ENCODE peak calls at places on chromosomes 4 and X, in six cellular contexts. One of them, this sample, is unnamed.

GRCh38 chr4:86757468-86757867 is 91.7 kb downstream of the SLC10A6 start:
- DNase-seq in adipocyte: no peak
- DNase-seq in MM.1S: no peak
- DNase-seq in IMR-90: no peak
- DNase-seq in HepG2: no peak
- DNase-seq in GM23248: no peak
- DNase-seq in this sample: no peak

GRCh38 chrX:11242704-11243103 is 50.5 kb upstream of the AMELX start:
- DNase-seq in MM.1S: no peak
- DNase-seq in adipocyte: no peak
- DNase-seq in HepG2: no peak
- DNase-seq in GM23248: no peak
- DNase-seq in IMR-90: no peak
- DNase-seq in this sample: no peak

GRCh38 chrX:146907391-146908240 is 93.1 kb upstream of the CXorf51A start:
- DNase-seq in IMR-90: no peak
- DNase-seq in adipocyte: peak; percentile 8
- DNase-seq in HepG2: no peak
- DNase-seq in GM23248: peak; percentile 0
- DNase-seq in MM.1S: no peak
- DNase-seq in this sample: peak; percentile 3

GRCh38 chrX:111086521-111087127 is 9.4 kb upstream of the PAK3 start:
- DNase-seq in HepG2: no peak
- DNase-seq in MM.1S: no peak
- DNase-seq in adipocyte: no peak
- DNase-seq in IMR-90: no peak
- DNase-seq in GM23248: no peak
- DNase-seq in this sample: no peak

GRCh38 chrX:1205681-1206611 is 6.5 kb downstream of the CRLF2 start:
- DNase-seq in IMR-90: peak; percentile 59
- DNase-seq in HepG2: no peak
- DNase-seq in GM23248: peak; percentile 60
- DNase-seq in MM.1S: peak; percentile 79
- DNase-seq in adipocyte: peak; percentile 64
- DNase-seq in this sample: no peak

GRCh38 chr4:86256086-86256485 is 103.8 kb downstream of the MAPK10 start:
- DNase-seq in adipocyte: no peak
- DNase-seq in HepG2: no peak
- DNase-seq in IMR-90: no peak
- DNase-seq in GM23248: peak; percentile 23
- DNase-seq in MM.1S: no peak
- DNase-seq in this sample: no peak

GRCh38 chrX:44874481-44875184 is 1.6 kb downstream of the KDM6A start:
- DNase-seq in HepG2: no peak
- DNase-seq in IMR-90: peak; percentile 49
- DNase-seq in GM23248: peak; percentile 66
- DNase-seq in adipocyte: peak; percentile 73
- DNase-seq in MM.1S: peak; percentile 13
- DNase-seq in this sample: peak; percentile 47

GRCh38 chrX:102651242-102651967 is at the start of gene GPRASP1:
- DNase-seq in IMR-90: peak; percentile 27
- DNase-seq in GM23248: peak; percentile 59
- DNase-seq in adipocyte: peak; percentile 46
- DNase-seq in HepG2: no peak
- DNase-seq in MM.1S: no peak
- DNase-seq in this sample: no peak

GRCh38 chrX:50643525-50644137 is 170.4 kb downstream of the SHROOM4 start:
- DNase-seq in HepG2: no peak
- DNase-seq in adipocyte: no peak
- DNase-seq in GM23248: no peak
- DNase-seq in IMR-90: no peak
- DNase-seq in MM.1S: no peak
- DNase-seq in this sample: no peak

GRCh38 chr4:108146346-108146745 is 22.4 kb downstream of the LEF1 start:
- DNase-seq in adipocyte: no peak
- DNase-seq in GM23248: no peak
- DNase-seq in MM.1S: no peak
- DNase-seq in IMR-90: no peak
- DNase-seq in HepG2: no peak
- DNase-seq in this sample: no peak

DNA sequence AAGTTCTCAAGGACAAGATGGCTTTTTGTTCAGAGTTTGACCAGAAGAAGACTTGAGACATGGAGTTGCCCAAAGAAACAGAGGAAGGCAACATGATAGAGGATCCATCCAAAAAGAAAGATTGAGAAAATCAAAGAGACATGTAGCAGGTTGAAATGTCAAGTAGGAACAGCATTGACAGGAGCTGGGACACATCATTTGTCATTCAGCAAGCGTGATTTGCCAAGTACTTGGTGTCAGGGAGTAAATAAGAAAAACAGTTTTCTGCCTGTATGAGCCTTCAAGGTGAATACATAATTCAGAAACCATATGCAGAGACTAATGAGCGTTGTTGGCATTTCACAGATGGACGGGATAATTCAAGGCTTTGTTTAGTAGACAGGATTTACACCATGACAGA is 11.2 kb downstream of the SMIM31 start:
- DNase-seq in GM23248: no peak
- DNase-seq in MM.1S: no peak
- DNase-seq in IMR-90: no peak
- DNase-seq in HepG2: no peak
- DNase-seq in adipocyte: no peak
- DNase-seq in this sample: no peak
- H3K9ac ChIP-seq in GM23248: no peak overlapping the region
- H3K9ac ChIP-seq in MM.1S: no peak overlapping the region
- H3K9ac ChIP-seq in IMR-90: no peak overlapping the region
- H3K9ac ChIP-seq in HepG2: no peak overlapping the region
- H3K9ac ChIP-seq in adipocyte: no peak overlapping the region
- H3K9ac ChIP-seq in this sample: no peak overlapping the region

GRCh38 chrX:7334253-7334935 is 186.4 kb upstream of the PUDP start:
- DNase-seq in adipocyte: peak; percentile 78
- DNase-seq in HepG2: no peak
- DNase-seq in IMR-90: peak; percentile 93
- DNase-seq in GM23248: peak; percentile 72
- DNase-seq in MM.1S: no peak
- DNase-seq in this sample: no peak

GRCh38 chrX:7330971-7331746 is 183.2 kb upstream of the PUDP start:
- DNase-seq in adipocyte: peak; percentile 87
- DNase-seq in GM23248: peak; percentile 89
- DNase-seq in IMR-90: peak; percentile 85
- DNase-seq in HepG2: no peak
- DNase-seq in MM.1S: no peak
- DNase-seq in this sample: no peak

DNA sequence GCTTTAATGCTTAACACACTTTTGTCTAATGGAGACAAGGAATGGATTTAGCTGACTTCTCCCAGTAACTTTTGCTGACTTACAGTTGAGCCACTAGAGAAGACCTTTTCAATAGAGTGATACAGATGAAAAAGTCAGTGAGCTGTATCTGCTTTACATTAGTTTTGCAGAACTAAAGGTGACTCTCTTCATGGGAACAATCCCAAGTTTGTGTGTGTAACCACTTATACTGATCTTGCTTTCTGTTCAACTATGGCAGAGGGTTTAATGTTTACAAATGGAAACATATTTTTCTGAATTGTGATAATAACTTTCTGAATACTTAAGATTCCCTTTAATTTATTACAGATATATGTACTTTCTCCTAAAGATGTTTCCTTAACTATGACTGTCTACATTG is 182.6 kb upstream of the PUDP start:
- DNase-seq in MM.1S: no peak
- DNase-seq in HepG2: no peak
- DNase-seq in IMR-90: peak; percentile 21
- DNase-seq in GM23248: peak; percentile 58
- DNase-seq in adipocyte: peak; percentile 42
- DNase-seq in this sample: no peak
- H3K9ac ChIP-seq in MM.1S: no peak overlapping the region
- H3K9ac ChIP-seq in HepG2: no peak overlapping the region
- H3K9ac ChIP-seq in IMR-90: no peak overlapping the region
- H3K9ac ChIP-seq in GM23248: peak overlapping the region; percentile 78
- H3K9ac ChIP-seq in adipocyte: peak overlapping the region; percentile 51
- H3K9ac ChIP-seq in this sample: no peak overlapping the region

GRCh38 chr4:36130641-36131040 is 113.7 kb downstream of the ARAP2 start:
- DNase-seq in IMR-90: no peak
- DNase-seq in HepG2: no peak
- DNase-seq in adipocyte: no peak
- DNase-seq in GM23248: no peak
- DNase-seq in MM.1S: no peak
- DNase-seq in this sample: no peak

GRCh38 chr4:36133658-36134057 is 110.7 kb downstream of the ARAP2 start:
- DNase-seq in HepG2: no peak
- DNase-seq in MM.1S: no peak
- DNase-seq in adipocyte: no peak
- DNase-seq in GM23248: no peak
- DNase-seq in IMR-90: no peak
- DNase-seq in this sample: no peak

GRCh38 chr4:36128689-36129088 is 115.6 kb downstream of the ARAP2 start:
- DNase-seq in MM.1S: no peak
- DNase-seq in GM23248: peak; percentile 2
- DNase-seq in IMR-90: peak; percentile 1
- DNase-seq in HepG2: no peak
- DNase-seq in adipocyte: peak; percentile 22
- DNase-seq in this sample: no peak
- H3K9ac ChIP-seq in MM.1S: no peak overlapping the region
- H3K9ac ChIP-seq in GM23248: no peak overlapping the region
- H3K9ac ChIP-seq in IMR-90: no peak overlapping the region
- H3K9ac ChIP-seq in HepG2: no peak overlapping the region
- H3K9ac ChIP-seq in adipocyte: no peak overlapping the region
- H3K9ac ChIP-seq in this sample: no peak overlapping the region

GRCh38 chr4:38565271-38566199 is 98.5 kb upstream of the KLF3 start:
- DNase-seq in GM23248: peak; percentile 57
- DNase-seq in MM.1S: no peak
- DNase-seq in adipocyte: peak; percentile 72
- DNase-seq in IMR-90: peak; percentile 82
- DNase-seq in HepG2: no peak
- DNase-seq in this sample: no peak
- H3K9ac ChIP-seq in GM23248: no peak overlapping the region
- H3K9ac ChIP-seq in MM.1S: no peak overlapping the region
- H3K9ac ChIP-seq in adipocyte: peak overlapping the region; percentile 19
- H3K9ac ChIP-seq in IMR-90: no peak overlapping the region
- H3K9ac ChIP-seq in HepG2: no peak overlapping the region
- H3K9ac ChIP-seq in this sample: no peak overlapping the region

DNA sequence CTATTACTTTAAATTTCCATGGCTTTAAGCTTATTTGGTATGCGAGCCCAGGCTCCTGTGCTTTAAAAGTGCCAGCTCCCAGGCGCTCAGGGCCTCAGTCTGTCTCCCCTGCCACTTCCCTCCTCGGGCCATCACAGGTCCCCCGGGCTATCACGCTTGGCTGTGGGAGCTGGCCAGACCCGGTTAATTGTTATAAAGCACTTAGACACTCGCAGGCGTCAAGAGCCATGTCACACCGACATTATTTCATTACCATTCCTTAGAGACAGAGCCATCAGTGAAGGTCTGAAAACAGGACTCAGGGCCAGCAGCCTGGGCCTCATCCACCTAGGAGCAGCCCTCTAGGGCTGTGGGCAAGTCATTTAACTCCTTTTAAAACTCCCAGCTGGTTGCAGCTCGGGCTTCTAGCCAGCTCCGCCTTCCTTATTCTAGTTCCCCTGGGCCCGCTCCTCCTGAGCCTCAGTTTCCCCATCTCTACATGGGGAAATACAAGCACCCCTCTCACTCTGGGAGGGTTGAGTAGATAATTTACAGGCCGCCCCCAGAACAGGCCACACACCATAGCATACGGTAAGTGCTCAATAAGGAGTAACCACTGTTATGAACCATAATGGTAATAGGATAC is 99.0 kb downstream of the HMX1 start:
- DNase-seq in IMR-90: no peak
- DNase-seq in GM23248: no peak
- DNase-seq in MM.1S: no peak
- DNase-seq in adipocyte: no peak
- DNase-seq in HepG2: no peak
- DNase-seq in this sample: no peak
- H3K9ac ChIP-seq in IMR-90: no peak overlapping the region
- H3K9ac ChIP-seq in GM23248: no peak overlapping the region
- H3K9ac ChIP-seq in MM.1S: no peak overlapping the region
- H3K9ac ChIP-seq in adipocyte: no peak overlapping the region
- H3K9ac ChIP-seq in HepG2: no peak overlapping the region
- H3K9ac ChIP-seq in this sample: no peak overlapping the region

This sample was measured in DND-41.